ENCODE peak calls at places on chromosomes 7 and 10, in four cellular contexts. One of them, this sample, is unnamed.

GRCh38 chr7:5177060-5177459 is 13.0 kb upstream of the WIPI2 start:
- DNase-seq in chondrocyte: no peak
- DNase-seq in kidney epithelial cell: no peak
- DNase-seq in sigmoid colon: peak; percentile 74
- DNase-seq in this sample: no peak

GRCh38 chr10:89217057-89217990 is 10.2 kb upstream of the CH25H start:
- DNase-seq in chondrocyte: no peak
- DNase-seq in kidney epithelial cell: no peak
- DNase-seq in sigmoid colon: peak; percentile 71
- DNase-seq in this sample: peak; percentile 57

GRCh38 chr7:611281-611810 is 91.7 kb upstream of the PDGFA start:
- DNase-seq in chondrocyte: peak; percentile 67
- DNase-seq in kidney epithelial cell: no peak
- DNase-seq in sigmoid colon: no peak
- DNase-seq in this sample: no peak

GRCh38 chr7:21134631-21135030 is 293.3 kb upstream of the SP4 start:
- DNase-seq in chondrocyte: no peak
- DNase-seq in kidney epithelial cell: no peak
- DNase-seq in sigmoid colon: no peak
- DNase-seq in this sample: no peak

GRCh38 chr7:48084727-48085432 is 4.2 kb upstream of the UPP1 start:
- DNase-seq in chondrocyte: no peak
- DNase-seq in kidney epithelial cell: peak; percentile 96
- DNase-seq in sigmoid colon: peak; percentile 89
- DNase-seq in this sample: no peak

GRCh38 chr7:151251328-151251925 is 2.9 kb upstream of the SMARCD3 start:
- DNase-seq in chondrocyte: no peak
- DNase-seq in kidney epithelial cell: no peak
- DNase-seq in sigmoid colon: peak; percentile 81
- DNase-seq in this sample: no peak

GRCh38 chr10:72834183-72834825 is 59.2 kb upstream of the OIT3 start:
- DNase-seq in chondrocyte: no peak
- DNase-seq in kidney epithelial cell: peak; percentile 29
- DNase-seq in sigmoid colon: peak; percentile 74
- DNase-seq in this sample: peak; percentile 41

GRCh38 chr10:19546224-19546623 is 270.0 kb upstream of the PLXDC2 start:
- DNase-seq in chondrocyte: no peak
- DNase-seq in kidney epithelial cell: no peak
- DNase-seq in sigmoid colon: no peak
- DNase-seq in this sample: no peak

GRCh38 chr10:14253711-14254110 is 77.0 kb downstream of the FRMD4A start:
- DNase-seq in chondrocyte: no peak
- DNase-seq in kidney epithelial cell: no peak
- DNase-seq in sigmoid colon: no peak
- DNase-seq in this sample: no peak

GRCh38 chr10:98030093-98030821 is at the start of gene CRTAC1:
- DNase-seq in chondrocyte: no peak
- DNase-seq in kidney epithelial cell: no peak
- DNase-seq in sigmoid colon: peak; percentile 83
- DNase-seq in this sample: peak; percentile 70

GRCh38 chr10:273088-273487 is 137.8 kb downstream of the ZMYND11 start:
- DNase-seq in chondrocyte: no peak
- DNase-seq in kidney epithelial cell: no peak
- DNase-seq in sigmoid colon: no peak
- DNase-seq in this sample: no peak

GRCh38 chr7:151251926-151252835 is 3.7 kb upstream of the SMARCD3 start:
- DNase-seq in chondrocyte: no peak
- DNase-seq in kidney epithelial cell: no peak
- DNase-seq in sigmoid colon: peak; percentile 89
- DNase-seq in this sample: peak; percentile 57

GRCh38 chr10:118986815-118987790 is 42.4 kb upstream of the NANOS1 start:
- DNase-seq in chondrocyte: no peak
- DNase-seq in kidney epithelial cell: no peak
- DNase-seq in sigmoid colon: no peak
- DNase-seq in this sample: no peak

GRCh38 chr7:55086413-55087201 is 67.8 kb downstream of the EGFR start:
- DNase-seq in chondrocyte: no peak
- DNase-seq in kidney epithelial cell: peak; percentile 86
- DNase-seq in sigmoid colon: no peak
- DNase-seq in this sample: no peak
- TF ChIP-seq CTCF in chondrocyte: peak; percentile 45
- TF ChIP-seq CTCF in kidney epithelial cell: no peak
- TF ChIP-seq CTCF in sigmoid colon: no peak
- TF ChIP-seq CTCF in this sample: no peak

GRCh38 chr10:48504141-48504885 is 100.6 kb downstream of the ARHGAP22 start:
- DNase-seq in chondrocyte: no peak
- DNase-seq in kidney epithelial cell: no peak
- DNase-seq in sigmoid colon: peak; percentile 58
- DNase-seq in this sample: no peak

GRCh38 chr10:48507494-48507893 is 97.4 kb downstream of the ARHGAP22 start:
- DNase-seq in chondrocyte: no peak
- DNase-seq in kidney epithelial cell: no peak
- DNase-seq in sigmoid colon: no peak
- DNase-seq in this sample: no peak

GRCh38 chr10:48503293-48503911 is 101.5 kb downstream of the ARHGAP22 start:
- DNase-seq in chondrocyte: no peak
- DNase-seq in kidney epithelial cell: no peak
- DNase-seq in sigmoid colon: no peak
- DNase-seq in this sample: no peak

GRCh38 chr10:48506147-48506917 is 98.5 kb downstream of the ARHGAP22 start:
- DNase-seq in chondrocyte: no peak
- DNase-seq in kidney epithelial cell: no peak
- DNase-seq in sigmoid colon: no peak
- DNase-seq in this sample: no peak

GRCh38 chr10:48505394-48506112 is 99.3 kb downstream of the ARHGAP22 start:
- DNase-seq in chondrocyte: no peak
- DNase-seq in kidney epithelial cell: no peak
- DNase-seq in sigmoid colon: no peak
- DNase-seq in this sample: no peak
- TF ChIP-seq CTCF in chondrocyte: no peak
- TF ChIP-seq CTCF in kidney epithelial cell: peak; percentile 20
- TF ChIP-seq CTCF in sigmoid colon: no peak
- TF ChIP-seq CTCF in this sample: peak; percentile 35

GRCh38 chr7:138097064-138097741 is 20.9 kb downstream of the AKR1D1 start:
- DNase-seq in chondrocyte: no peak
- DNase-seq in kidney epithelial cell: no peak
- DNase-seq in sigmoid colon: no peak
- DNase-seq in this sample: peak; percentile 35
- TF ChIP-seq CTCF in chondrocyte: peak; percentile 75
- TF ChIP-seq CTCF in kidney epithelial cell: peak; percentile 41
- TF ChIP-seq CTCF in sigmoid colon: no peak
- TF ChIP-seq CTCF in this sample: no peak

GRCh38 chr7:4037877-4038276 is 644.2 kb upstream of the FOXK1 start:
- DNase-seq in chondrocyte: no peak
- DNase-seq in kidney epithelial cell: no peak
- DNase-seq in sigmoid colon: no peak
- DNase-seq in this sample: no peak
- TF ChIP-seq CTCF in chondrocyte: no peak
- TF ChIP-seq CTCF in kidney epithelial cell: no peak
- TF ChIP-seq CTCF in sigmoid colon: no peak
- TF ChIP-seq CTCF in this sample: no peak

GRCh38 chr10:122565766-122566206 is 5.2 kb downstream of the DMBT1 start:
- DNase-seq in chondrocyte: no peak
- DNase-seq in kidney epithelial cell: peak; percentile 29
- DNase-seq in sigmoid colon: peak; percentile 88
- DNase-seq in this sample: peak; percentile 80

GRCh38 chr10:122568551-122568950 is 8.0 kb downstream of the DMBT1 start:
- DNase-seq in chondrocyte: no peak
- DNase-seq in kidney epithelial cell: no peak
- DNase-seq in sigmoid colon: no peak
- DNase-seq in this sample: no peak

GRCh38 chr10:122566632-122567031 is 6.1 kb downstream of the DMBT1 start:
- DNase-seq in chondrocyte: no peak
- DNase-seq in kidney epithelial cell: no peak
- DNase-seq in sigmoid colon: no peak
- DNase-seq in this sample: no peak

GRCh38 chr10:122564980-122565379 is 4.4 kb downstream of the DMBT1 start:
- DNase-seq in chondrocyte: no peak
- DNase-seq in kidney epithelial cell: no peak
- DNase-seq in sigmoid colon: no peak
- DNase-seq in this sample: no peak

GRCh38 chr10:122567056-122567660 is 6.6 kb downstream of the DMBT1 start:
- DNase-seq in chondrocyte: no peak
- DNase-seq in kidney epithelial cell: no peak
- DNase-seq in sigmoid colon: peak; percentile 47
- DNase-seq in this sample: peak; percentile 53
- TF ChIP-seq CTCF in chondrocyte: peak; percentile 75
- TF ChIP-seq CTCF in kidney epithelial cell: peak; percentile 51
- TF ChIP-seq CTCF in sigmoid colon: peak; percentile 18
- TF ChIP-seq CTCF in this sample: peak; percentile 74

This sample was measured in endothelial cell.